ENCODE peak calls at places on chromosomes 6 and 20, in ten cellular contexts. P, Z, L, X, I, B, W, Y, H and F are unnamed samples.

GRCh38 chr6:41670703-41671360 is 32.6 kb downstream of the MDFI start:
- DNase-seq in W (no peak), Y (no peak), B (no peak), P (no peak), L (no peak), X (no peak), I (no peak), Z (no peak), H (no peak), F (no peak)

GRCh38 chr20:51446656-51447055 is 95.9 kb downstream of the NFATC2 start:
- DNase-seq in H (peak), Y (no peak), I (no peak), W (no peak), L (no peak), B (peak), X (peak), P (no peak), Z (peak), F (peak)

GRCh38 chr6:8180327-8181161 is 78.2 kb upstream of the EEF1E1 start:
- DNase-seq in P (peak), H (peak), Z (no peak), B (no peak), Y (no peak), W (no peak), X (peak), I (no peak), L (no peak), F (peak)

GRCh38 chr6:113599444-113599843 is 257.7 kb upstream of the MARCKS start:
- DNase-seq in I (no peak), B (no peak), Z (no peak), P (no peak), W (no peak), Y (no peak), H (no peak), L (no peak), X (peak), F (peak)

GRCh38 chr6:46989384-46989783 is 52.7 kb downstream of the ADGRF1 start:
- DNase-seq in P (no peak), H (no peak), Y (no peak), L (no peak), X (no peak), B (no peak), I (no peak), Z (peak), W (no peak), F (no peak)

GRCh38 chr6:25446815-25447569 is 167.8 kb downstream of the CARMIL1 start:
- DNase-seq in I (no peak), B (no peak), W (no peak), Y (no peak), P (no peak), X (no peak), Z (no peak), H (no peak), L (no peak), F (no peak)

GRCh38 chr6:20755631-20756030 is 221.4 kb downstream of the CDKAL1 start:
- DNase-seq in Y (no peak), X (no peak), W (no peak), B (no peak), P (no peak), I (no peak), Z (no peak), L (no peak), H (no peak), F (peak)

GRCh38 chr20:10242166-10242565 is 23.5 kb downstream of the SNAP25 start:
- DNase-seq in I (no peak), W (no peak), P (no peak), X (no peak), B (no peak), Z (no peak), H (no peak), L (no peak), Y (no peak), F (peak)

GRCh38 chr6:125791151-125791819 is 525 bp downstream of the NCOA7 start:
- DNase-seq in X (peak), B (peak), P (no peak), Z (peak), H (peak), Y (peak), L (no peak), W (no peak), I (peak), F (peak)

GRCh38 chr6:3227363-3228045 is at the start of gene TUBB2B:
- DNase-seq in X (peak), Z (no peak), W (no peak), I (no peak), P (no peak), Y (peak), B (no peak), L (no peak), H (no peak), F (no peak)

GRCh38 chr6:22583230-22583629 is 13.9 kb downstream of the HDGFL1 start:
- DNase-seq in L (no peak), X (no peak), W (no peak), I (no peak), P (no peak), B (no peak), Z (no peak), H (no peak), Y (no peak), F (no peak)

GRCh38 chr20:54199721-54200176 is 8.1 kb upstream of the PFDN4 start:
- DNase-seq in H (peak), X (no peak), Z (peak), B (peak), P (peak), Y (peak), W (peak), I (peak), L (peak), F (peak)

GRCh38 chr6:97282238-97282725 is 734 bp downstream of the MMS22L start:
- DNase-seq in L (no peak), B (peak), H (peak), Z (no peak), X (no peak), P (no peak), Y (no peak), W (no peak), I (peak), F (peak)

GRCh38 chr6:14721103-14721758 is 524.6 kb upstream of the JARID2 start:
- DNase-seq in W (no peak), H (no peak), X (peak), Z (no peak), P (no peak), I (no peak), Y (no peak), L (no peak), B (no peak), F (peak)

GRCh38 chr6:33755070-33755869 is 8.6 kb upstream of the IP6K3 start:
- DNase-seq in Z (no peak), H (no peak), P (no peak), W (no peak), Y (no peak), X (no peak), I (no peak), B (no peak), L (no peak), F (no peak)

GRCh38 chr6:14476793-14477531 is 359.4 kb downstream of the CD83 start:
- DNase-seq in I (no peak), H (peak), P (no peak), Y (no peak), X (peak), Z (peak), W (no peak), L (no peak), B (no peak), F (peak)

GRCh38 chr6:75117701-75118100 is 88.2 kb downstream of the COL12A1 start:
- DNase-seq in I (no peak), Y (no peak), H (no peak), B (no peak), P (no peak), X (peak), W (no peak), Z (no peak), L (no peak), F (peak)

GRCh38 chr6:109441069-109441816 is 719 bp downstream of the SMPD2 start:
- DNase-seq in L (no peak), I (peak), P (no peak), Z (peak), X (peak), Y (no peak), W (no peak), H (peak), B (peak), F (peak)

GRCh38 chr20:34743039-34743438 is 38.9 kb downstream of the TP53INP2 start:
- DNase-seq in W (no peak), P (no peak), Z (no peak), I (no peak), Y (no peak), B (no peak), X (no peak), L (no peak), H (no peak), F (no peak)

GRCh38 chr6:78251930-78252329 is 599.1 kb downstream of the MEI4 start:
- DNase-seq in B (no peak), W (no peak), H (no peak), Y (no peak), Z (no peak), P (no peak), X (no peak), I (no peak), L (no peak), F (no peak)

GRCh38 chr20:3074812-3075211 is 3.4 kb downstream of the OXT start:
- DNase-seq in Z (no peak), Y (no peak), W (no peak), B (no peak), H (no peak), L (no peak), P (no peak), I (no peak), X (no peak), F (no peak)

GRCh38 chr20:36591854-36592641 is 13.5 kb upstream of the RAB5IF start:
- DNase-seq in H (no peak), Z (no peak), Y (no peak), B (peak), P (no peak), X (no peak), L (no peak), W (no peak), I (peak), F (peak)

GRCh38 chr6:41757268-41757667 is 10.1 kb upstream of the PGC start:
- DNase-seq in Y (no peak), P (no peak), L (no peak), X (no peak), W (no peak), B (no peak), I (no peak), H (no peak), Z (no peak), F (no peak)

GRCh38 chr20:62668441-62669027 is 26.2 kb downstream of the SLCO4A1 start:
- DNase-seq in Y (peak), W (peak), P (peak), Z (peak), B (peak), X (peak), I (peak), L (no peak), H (peak), F (peak)

GRCh38 chr6:133959667-133960368 is 6.8 kb downstream of the TBPL1 start:
- DNase-seq in H (no peak), Y (no peak), P (no peak), Z (no peak), W (no peak), X (no peak), B (peak), L (no peak), I (no peak), F (no peak)

GRCh38 chr6:6682225-6682624 is 93.7 kb downstream of the LY86 start:
- DNase-seq in H (no peak), I (no peak), W (no peak), Z (no peak), B (no peak), P (no peak), X (no peak), L (no peak), Y (no peak), F (no peak)

GRCh38 chr6:170443151-170443662 is 109.9 kb downstream of the PSMB1 start:
- DNase-seq in L (no peak), B (peak), Z (no peak), X (no peak), H (no peak), W (no peak), I (no peak), P (no peak), Y (no peak), F (no peak)

GRCh38 chr6:21238208-21238607 is 355.3 kb upstream of the SOX4 start:
- DNase-seq in P (no peak), B (no peak), Y (no peak), H (no peak), I (no peak), Z (no peak), W (no peak), X (no peak), L (no peak), F (no peak)

GRCh38 chr6:131654326-131654725 is 17.2 kb downstream of the ENPP3 start:
- DNase-seq in L (no peak), I (no peak), H (no peak), P (no peak), Z (no peak), Y (no peak), B (no peak), X (no peak), W (no peak), F (no peak)

GRCh38 chr6:39088331-39088730 is 26.7 kb downstream of the SAYSD1 start:
- DNase-seq in L (no peak), B (peak), Z (peak), W (no peak), I (peak), X (peak), Y (no peak), P (peak), H (peak), F (peak)

GRCh38 chr6:160510199-160510598 is 153.9 kb downstream of the LPA start:
- DNase-seq in L (no peak), X (peak), H (no peak), Y (no peak), P (no peak), W (no peak), Z (no peak), B (no peak), I (no peak), F (peak)

GRCh38 chr6:131651782-131652181 is 14.7 kb downstream of the ENPP3 start:
- DNase-seq in Z (no peak), P (no peak), W (no peak), X (no peak), H (no peak), I (no peak), B (no peak), L (no peak), Y (no peak), F (no peak)

GRCh38 chr6:30411515-30412207 is 66.7 kb downstream of the RPP21 start:
- DNase-seq in H (no peak), B (peak), P (peak), Y (no peak), I (peak), W (no peak), X (peak), Z (no peak), L (peak), F (peak)

GRCh38 chr6:163414367-163415175 is at the start of gene QKI:
- DNase-seq in B (no peak), P (no peak), I (peak), W (peak), L (peak), H (peak), Z (peak), Y (peak), X (peak), F (peak)

GRCh38 chr6:148720897-148721296 is 25.9 kb upstream of the UST start:
- DNase-seq in P (no peak), Y (no peak), H (no peak), X (peak), W (no peak), Z (no peak), B (no peak), I (no peak), L (no peak), F (no peak)

GRCh38 chr20:63782521-63782971 is 43.0 kb downstream of the SLC2A4RG start:
- DNase-seq in L (no peak), B (no peak), W (no peak), P (no peak), Z (no peak), I (peak), X (no peak), H (no peak), Y (no peak), F (no peak)